ENCODE peak calls at places on chromosome X, in seven cellular contexts. One of them, this sample, is unnamed.

GRCh38 chrX:43655151-43655676 is 885 bp upstream of the MAOA start:
- DNase-seq in activated CD4-positive, alpha-beta T cell treated with anti-CD3 and anti-CD28 coated beads for 48 hours: peak
- DNase-seq in KG1: no peak
- DNase-seq in choroid plexus epithelial cell: peak
- DNase-seq in substantia nigra: no peak
- DNase-seq in frontal cortex: no peak
- DNase-seq in NCI-H2029: no peak
- DNase-seq in this sample: no peak

GRCh38 chrX:17597836-17598434 is 139.4 kb upstream of the SCML1 start:
- DNase-seq in activated CD4-positive, alpha-beta T cell treated with anti-CD3 and anti-CD28 coated beads for 48 hours: no peak
- DNase-seq in KG1: no peak
- DNase-seq in choroid plexus epithelial cell: peak
- DNase-seq in substantia nigra: peak
- DNase-seq in frontal cortex: no peak
- DNase-seq in NCI-H2029: peak
- DNase-seq in this sample: no peak

GRCh38 chrX:53045002-53045401 is 3.6 kb upstream of the GPR173 start:
- DNase-seq in activated CD4-positive, alpha-beta T cell treated with anti-CD3 and anti-CD28 coated beads for 48 hours: no peak
- DNase-seq in KG1: no peak
- DNase-seq in choroid plexus epithelial cell: no peak
- DNase-seq in substantia nigra: no peak
- DNase-seq in frontal cortex: no peak
- DNase-seq in NCI-H2029: no peak
- DNase-seq in this sample: no peak

GRCh38 chrX:45508459-45508858 is 307.8 kb upstream of the DIPK2B start:
- DNase-seq in activated CD4-positive, alpha-beta T cell treated with anti-CD3 and anti-CD28 coated beads for 48 hours: no peak
- DNase-seq in KG1: no peak
- DNase-seq in choroid plexus epithelial cell: no peak
- DNase-seq in substantia nigra: no peak
- DNase-seq in frontal cortex: no peak
- DNase-seq in NCI-H2029: no peak
- DNase-seq in this sample: no peak

GRCh38 chrX:80602017-80602765 is 181.9 kb downstream of the TENT5D start:
- DNase-seq in activated CD4-positive, alpha-beta T cell treated with anti-CD3 and anti-CD28 coated beads for 48 hours: no peak
- DNase-seq in KG1: no peak
- DNase-seq in choroid plexus epithelial cell: no peak
- DNase-seq in substantia nigra: no peak
- DNase-seq in frontal cortex: no peak
- DNase-seq in NCI-H2029: no peak
- DNase-seq in this sample: no peak

GRCh38 chrX:136866337-136867095 is 14.0 kb downstream of the RBMX start:
- DNase-seq in activated CD4-positive, alpha-beta T cell treated with anti-CD3 and anti-CD28 coated beads for 48 hours: no peak
- DNase-seq in KG1: no peak
- DNase-seq in choroid plexus epithelial cell: no peak
- DNase-seq in substantia nigra: no peak
- DNase-seq in frontal cortex: no peak
- DNase-seq in NCI-H2029: no peak
- DNase-seq in this sample: no peak

GRCh38 chrX:25012433-25012735 is 3.4 kb downstream of the ARX start:
- DNase-seq in activated CD4-positive, alpha-beta T cell treated with anti-CD3 and anti-CD28 coated beads for 48 hours: no peak
- DNase-seq in KG1: no peak
- DNase-seq in choroid plexus epithelial cell: no peak
- DNase-seq in substantia nigra: no peak
- DNase-seq in frontal cortex: no peak
- DNase-seq in NCI-H2029: no peak
- DNase-seq in this sample: no peak

GRCh38 chrX:113892401-113892800 is 691.5 kb upstream of the HTR2C start:
- DNase-seq in activated CD4-positive, alpha-beta T cell treated with anti-CD3 and anti-CD28 coated beads for 48 hours: no peak
- DNase-seq in KG1: no peak
- DNase-seq in choroid plexus epithelial cell: no peak
- DNase-seq in substantia nigra: no peak
- DNase-seq in frontal cortex: no peak
- DNase-seq in NCI-H2029: no peak
- DNase-seq in this sample: no peak